ENCODE peak calls at places on chromosomes 2 and 18, in ten cellular contexts. One of them, this sample, is unnamed.

GRCh38 chr2:226802573-226802972 is 3.0 kb upstream of the IRS1 start:
- DNase-seq in spleen: no peak
- DNase-seq in right atrium auricular region: no peak
- DNase-seq in WERI-Rb-1: no peak
- DNase-seq in upper lobe of right lung: no peak
- DNase-seq in breast epithelium: no peak
- DNase-seq in RWPE1: peak
- DNase-seq in cardiac fibroblast: peak
- DNase-seq in tibial artery: no peak
- DNase-seq in colonic mucosa: peak
- DNase-seq in this sample: no peak

GRCh38 chr2:172285010-172285621 is 142.3 kb upstream of the ITGA6 start:
- DNase-seq in right atrium auricular region: no peak
- DNase-seq in breast epithelium: no peak
- DNase-seq in cardiac fibroblast: peak
- DNase-seq in spleen: no peak
- DNase-seq in upper lobe of right lung: no peak
- DNase-seq in RWPE1: peak
- DNase-seq in WERI-Rb-1: peak
- DNase-seq in tibial artery: no peak
- DNase-seq in colonic mucosa: no peak
- DNase-seq in this sample: no peak

GRCh38 chr2:70467831-70468810 is 85.5 kb downstream of the TGFA start:
- DNase-seq in right atrium auricular region: no peak
- DNase-seq in RWPE1: no peak
- DNase-seq in breast epithelium: no peak
- DNase-seq in spleen: no peak
- DNase-seq in cardiac fibroblast: no peak
- DNase-seq in tibial artery: no peak
- DNase-seq in colonic mucosa: no peak
- DNase-seq in upper lobe of right lung: no peak
- DNase-seq in WERI-Rb-1: no peak
- DNase-seq in this sample: no peak

GRCh38 chr2:70085711-70086277 is 1.5 kb upstream of the PCBP1 start:
- DNase-seq in WERI-Rb-1: no peak
- DNase-seq in spleen: no peak
- DNase-seq in right atrium auricular region: no peak
- DNase-seq in colonic mucosa: no peak
- DNase-seq in RWPE1: no peak
- DNase-seq in tibial artery: no peak
- DNase-seq in upper lobe of right lung: no peak
- DNase-seq in breast epithelium: no peak
- DNase-seq in cardiac fibroblast: no peak
- DNase-seq in this sample: no peak

GRCh38 chr2:161913865-161914264 is 160.2 kb downstream of the DPP4 start:
- DNase-seq in upper lobe of right lung: no peak
- DNase-seq in tibial artery: no peak
- DNase-seq in cardiac fibroblast: peak
- DNase-seq in spleen: no peak
- DNase-seq in breast epithelium: no peak
- DNase-seq in WERI-Rb-1: no peak
- DNase-seq in colonic mucosa: no peak
- DNase-seq in right atrium auricular region: no peak
- DNase-seq in RWPE1: peak
- DNase-seq in this sample: no peak

GRCh38 chr2:234996467-234997270 is 44.9 kb downstream of the SH3BP4 start:
- DNase-seq in upper lobe of right lung: no peak
- DNase-seq in WERI-Rb-1: no peak
- DNase-seq in right atrium auricular region: no peak
- DNase-seq in tibial artery: no peak
- DNase-seq in cardiac fibroblast: peak
- DNase-seq in spleen: no peak
- DNase-seq in colonic mucosa: no peak
- DNase-seq in breast epithelium: no peak
- DNase-seq in RWPE1: no peak
- DNase-seq in this sample: no peak

GRCh38 chr18:37420315-37420880 is 145.2 kb downstream of the CELF4 start:
- DNase-seq in WERI-Rb-1: no peak
- DNase-seq in colonic mucosa: no peak
- DNase-seq in breast epithelium: no peak
- DNase-seq in spleen: no peak
- DNase-seq in RWPE1: no peak
- DNase-seq in tibial artery: no peak
- DNase-seq in cardiac fibroblast: no peak
- DNase-seq in right atrium auricular region: no peak
- DNase-seq in upper lobe of right lung: no peak
- DNase-seq in this sample: no peak

GRCh38 chr2:19540739-19541503 is 182.5 kb upstream of the OSR1 start:
- DNase-seq in tibial artery: no peak
- DNase-seq in breast epithelium: no peak
- DNase-seq in spleen: no peak
- DNase-seq in upper lobe of right lung: no peak
- DNase-seq in right atrium auricular region: no peak
- DNase-seq in colonic mucosa: peak
- DNase-seq in cardiac fibroblast: peak
- DNase-seq in RWPE1: peak
- DNase-seq in WERI-Rb-1: no peak
- DNase-seq in this sample: no peak

GRCh38 chr2:233834378-233834777 is 20.0 kb downstream of the HJURP start:
- DNase-seq in RWPE1: no peak
- DNase-seq in spleen: no peak
- DNase-seq in breast epithelium: no peak
- DNase-seq in tibial artery: no peak
- DNase-seq in colonic mucosa: no peak
- DNase-seq in WERI-Rb-1: no peak
- DNase-seq in upper lobe of right lung: no peak
- DNase-seq in right atrium auricular region: no peak
- DNase-seq in cardiac fibroblast: no peak
- DNase-seq in this sample: no peak

GRCh38 chr18:50847192-50847591 is 27.4 kb upstream of the MRO start:
- DNase-seq in breast epithelium: no peak
- DNase-seq in cardiac fibroblast: peak
- DNase-seq in tibial artery: no peak
- DNase-seq in colonic mucosa: no peak
- DNase-seq in upper lobe of right lung: no peak
- DNase-seq in right atrium auricular region: no peak
- DNase-seq in WERI-Rb-1: no peak
- DNase-seq in RWPE1: no peak
- DNase-seq in spleen: no peak
- DNase-seq in this sample: no peak

GRCh38 chr2:134762508-134762907 is 43.7 kb upstream of the TMEM163 start:
- DNase-seq in WERI-Rb-1: no peak
- DNase-seq in tibial artery: no peak
- DNase-seq in cardiac fibroblast: no peak
- DNase-seq in breast epithelium: no peak
- DNase-seq in right atrium auricular region: no peak
- DNase-seq in colonic mucosa: no peak
- DNase-seq in spleen: no peak
- DNase-seq in upper lobe of right lung: no peak
- DNase-seq in RWPE1: peak
- DNase-seq in this sample: no peak

GRCh38 chr18:28359177-28359576 is 182.2 kb upstream of the CDH2 start:
- DNase-seq in breast epithelium: no peak
- DNase-seq in upper lobe of right lung: no peak
- DNase-seq in cardiac fibroblast: no peak
- DNase-seq in tibial artery: no peak
- DNase-seq in WERI-Rb-1: no peak
- DNase-seq in right atrium auricular region: no peak
- DNase-seq in colonic mucosa: no peak
- DNase-seq in spleen: no peak
- DNase-seq in RWPE1: no peak
- DNase-seq in this sample: no peak

GRCh38 chr2:13681936-13682335 is 950.6 kb upstream of the LRATD1 start:
- DNase-seq in right atrium auricular region: no peak
- DNase-seq in RWPE1: no peak
- DNase-seq in tibial artery: no peak
- DNase-seq in upper lobe of right lung: no peak
- DNase-seq in cardiac fibroblast: no peak
- DNase-seq in WERI-Rb-1: peak
- DNase-seq in colonic mucosa: no peak
- DNase-seq in breast epithelium: no peak
- DNase-seq in spleen: no peak
- DNase-seq in this sample: no peak

DNA sequence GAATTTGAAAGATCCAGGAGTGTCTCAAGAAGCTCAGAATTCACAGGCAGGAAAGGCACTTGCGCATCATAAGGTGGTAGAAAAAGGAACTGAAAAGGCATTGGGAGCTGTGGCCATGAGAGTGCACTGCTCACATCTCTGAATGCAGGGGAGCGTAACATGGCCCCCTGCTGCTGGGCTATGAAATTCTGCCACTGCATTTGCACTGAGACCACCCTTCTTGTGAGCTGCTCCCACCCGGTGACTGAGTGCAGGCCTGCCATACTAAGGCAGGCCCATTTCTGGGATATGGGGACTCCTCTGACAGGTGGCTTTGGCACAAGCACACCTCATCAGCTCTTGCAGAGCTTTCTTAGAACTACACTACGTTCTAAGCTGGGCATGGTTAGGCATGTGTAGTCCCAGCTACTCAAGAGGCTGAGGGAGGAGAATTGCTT is 25.3 kb upstream of the STARD7 start:
- DNase-seq in tibial artery: no peak
- DNase-seq in upper lobe of right lung: no peak
- DNase-seq in colonic mucosa: no peak
- DNase-seq in RWPE1: no peak
- DNase-seq in right atrium auricular region: no peak
- DNase-seq in cardiac fibroblast: no peak
- DNase-seq in spleen: no peak
- DNase-seq in WERI-Rb-1: no peak
- DNase-seq in breast epithelium: no peak
- DNase-seq in this sample: no peak
- TF ChIP-seq CTCF in tibial artery: no peak
- TF ChIP-seq CTCF in upper lobe of right lung: no peak
- TF ChIP-seq CTCF in colonic mucosa: no peak
- TF ChIP-seq CTCF in RWPE1: no peak
- TF ChIP-seq CTCF in right atrium auricular region: no peak
- TF ChIP-seq CTCF in cardiac fibroblast: no peak
- TF ChIP-seq CTCF in spleen: peak
- TF ChIP-seq CTCF in WERI-Rb-1: peak
- TF ChIP-seq CTCF in breast epithelium: no peak
- TF ChIP-seq CTCF in this sample: no peak

GRCh38 chr18:60090170-60090569 is 190.4 kb downstream of the PMAIP1 start:
- DNase-seq in right atrium auricular region: no peak
- DNase-seq in cardiac fibroblast: peak
- DNase-seq in colonic mucosa: no peak
- DNase-seq in RWPE1: no peak
- DNase-seq in spleen: no peak
- DNase-seq in upper lobe of right lung: no peak
- DNase-seq in breast epithelium: no peak
- DNase-seq in tibial artery: no peak
- DNase-seq in WERI-Rb-1: peak
- DNase-seq in this sample: no peak
- TF ChIP-seq CTCF in right atrium auricular region: peak
- TF ChIP-seq CTCF in cardiac fibroblast: no peak
- TF ChIP-seq CTCF in colonic mucosa: no peak
- TF ChIP-seq CTCF in RWPE1: no peak
- TF ChIP-seq CTCF in spleen: no peak
- TF ChIP-seq CTCF in upper lobe of right lung: no peak
- TF ChIP-seq CTCF in breast epithelium: no peak
- TF ChIP-seq CTCF in tibial artery: no peak
- TF ChIP-seq CTCF in WERI-Rb-1: peak
- TF ChIP-seq CTCF in this sample: no peak

DNA sequence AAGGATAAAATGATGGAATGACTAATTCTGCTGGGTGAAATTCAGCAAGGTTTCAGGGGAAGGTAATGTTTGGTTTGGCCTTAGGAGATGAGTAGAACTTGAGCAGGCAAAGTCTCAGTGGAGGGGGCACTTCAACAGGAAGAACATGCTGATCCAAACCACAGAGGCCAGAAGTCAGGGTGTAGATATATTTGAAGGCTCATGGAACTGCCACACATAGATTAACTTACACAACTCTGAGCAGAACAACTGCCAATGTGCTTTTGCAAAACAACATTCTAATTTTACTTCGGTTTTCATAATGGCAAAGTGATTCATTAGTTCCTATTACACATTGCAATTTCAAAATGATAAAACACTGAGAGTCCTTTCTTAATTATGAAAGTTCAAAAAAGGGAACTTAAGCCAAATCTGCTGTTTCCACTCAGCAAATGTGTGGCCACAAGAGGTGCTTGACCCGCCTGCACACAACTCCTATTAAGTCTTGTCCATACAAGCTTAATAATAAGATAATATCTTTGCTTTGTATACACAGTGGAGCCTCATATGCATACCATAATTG is 284.8 kb downstream of the MREG start:
- DNase-seq in RWPE1: peak
- DNase-seq in spleen: no peak
- DNase-seq in tibial artery: peak
- DNase-seq in cardiac fibroblast: peak
- DNase-seq in right atrium auricular region: no peak
- DNase-seq in upper lobe of right lung: no peak
- DNase-seq in WERI-Rb-1: no peak
- DNase-seq in colonic mucosa: no peak
- DNase-seq in breast epithelium: no peak
- DNase-seq in this sample: no peak
- TF ChIP-seq CTCF in RWPE1: no peak
- TF ChIP-seq CTCF in spleen: no peak
- TF ChIP-seq CTCF in tibial artery: no peak
- TF ChIP-seq CTCF in cardiac fibroblast: peak
- TF ChIP-seq CTCF in right atrium auricular region: no peak
- TF ChIP-seq CTCF in upper lobe of right lung: peak
- TF ChIP-seq CTCF in WERI-Rb-1: no peak
- TF ChIP-seq CTCF in colonic mucosa: no peak
- TF ChIP-seq CTCF in breast epithelium: no peak
- TF ChIP-seq CTCF in this sample: no peak

DNA sequence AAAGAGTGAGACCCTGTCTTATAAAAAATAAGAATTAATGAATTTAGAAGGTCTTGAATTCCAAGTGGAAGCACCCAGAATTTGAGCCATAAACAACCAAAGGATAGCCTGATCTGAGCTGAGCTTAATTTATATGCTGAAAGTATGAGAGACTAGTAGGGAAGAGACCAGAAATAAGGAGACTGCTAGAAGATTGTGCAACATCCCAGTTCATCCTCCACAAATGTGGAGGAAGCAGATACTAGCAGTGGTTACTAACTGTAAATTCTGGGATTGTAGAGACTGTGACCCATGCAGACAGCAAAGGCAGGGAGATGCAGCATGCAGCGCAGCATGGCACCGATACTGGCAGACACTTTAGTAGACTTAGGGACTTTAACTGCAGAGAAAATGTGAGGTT is 1.5 kb upstream of the SULT1C2 start:
- DNase-seq in cardiac fibroblast: no peak
- DNase-seq in WERI-Rb-1: no peak
- DNase-seq in colonic mucosa: no peak
- DNase-seq in RWPE1: no peak
- DNase-seq in upper lobe of right lung: no peak
- DNase-seq in tibial artery: no peak
- DNase-seq in right atrium auricular region: no peak
- DNase-seq in spleen: no peak
- DNase-seq in breast epithelium: no peak
- DNase-seq in this sample: no peak
- TF ChIP-seq CTCF in cardiac fibroblast: no peak
- TF ChIP-seq CTCF in WERI-Rb-1: no peak
- TF ChIP-seq CTCF in colonic mucosa: no peak
- TF ChIP-seq CTCF in RWPE1: no peak
- TF ChIP-seq CTCF in upper lobe of right lung: no peak
- TF ChIP-seq CTCF in tibial artery: no peak
- TF ChIP-seq CTCF in right atrium auricular region: no peak
- TF ChIP-seq CTCF in spleen: no peak
- TF ChIP-seq CTCF in breast epithelium: no peak
- TF ChIP-seq CTCF in this sample: no peak

This sample was measured in activated CD8-positive, alpha-beta T cell treated with anti-CD3 and anti-CD28 coated beads for 36 hours.